ENCODE peak calls at places on chromosomes 6 and 20, in four cellular contexts. C is WTC11, N is K562, V is HepG2. T is an unnamed sample.
A peak's percentile ranks its signal among the peaks of the same experiment; 100 is the strongest.

GRCh38 chr6:24778878-24779277 is 4.1 kb downstream of the GMNN start:
- DNase-seq in C (no peak), N (no peak), V (no peak), T (no peak)

GRCh38 chr6:45965007-45965406 is 50.7 kb downstream of the CLIC5 start:
- DNase-seq in C (no peak), N (no peak), V (no peak), T (no peak)

GRCh38 chr20:10558635-10559187 is 115.1 kb downstream of the JAG1 start:
- DNase-seq in C (no peak), N (no peak), V (no peak), T (no peak)

GRCh38 chr6:33620584-33621395 is at the start of gene ITPR3:
- DNase-seq in C (no peak), N (peak; percentile 93), V (no peak), T (peak; percentile 66)

GRCh38 chr20:1376453-1377270 is 16.2 kb downstream of the FKBP1A start:
- DNase-seq in C (no peak), N (no peak), V (no peak), T (no peak)

GRCh38 chr6:5657684-5658429 is 348.9 kb downstream of the NRN1 start:
- DNase-seq in C (no peak), N (no peak), V (no peak), T (no peak)

GRCh38 chr20:18767676-18768075 is 45.9 kb upstream of the SCP2D1 start:
- DNase-seq in C (no peak), N (no peak), V (no peak), T (no peak)

GRCh38 chr6:148831531-148831930 is 84.7 kb downstream of the UST start:
- DNase-seq in C (no peak), N (no peak), V (no peak), T (no peak)

GRCh38 chr20:45958593-45958992 is 13.4 kb downstream of the ZNF335 start:
- DNase-seq in C (no peak), N (no peak), V (no peak), T (no peak)

GRCh38 chr6:96420294-96420693 is 101.3 kb upstream of the UFL1 start:
- DNase-seq in C (no peak), N (no peak), V (no peak), T (no peak)

GRCh38 chr6:118768904-118769325 is 117.5 kb upstream of the CEP85L start:
- DNase-seq in C (no peak), N (no peak), V (no peak), T (no peak)

GRCh38 chr6:154488802-154489437 is 21.6 kb downstream of the CNKSR3 start:
- DNase-seq in C (no peak), N (no peak), V (no peak), T (no peak)

GRCh38 chr6:106620931-106621672 is 8.2 kb downstream of the RTN4IP1 start:
- DNase-seq in C (no peak), N (no peak), V (peak; percentile 43), T (no peak)

GRCh38 chr6:21587925-21588811 is 5.4 kb upstream of the SOX4 start:
- DNase-seq in C (peak; percentile 62), N (no peak), V (peak; percentile 10), T (peak; percentile 65)

GRCh38 chr6:144767066-144767465 is 481.9 kb downstream of the UTRN start:
- DNase-seq in C (no peak), N (no peak), V (no peak), T (no peak)

GRCh38 chr20:14361509-14362179 is 24.2 kb upstream of the FLRT3 start:
- DNase-seq in C (no peak), N (no peak), V (no peak), T (no peak)

GRCh38 chr6:49342410-49342809 is 120.6 kb downstream of the MMUT start:
- DNase-seq in C (peak; percentile 86), N (no peak), V (no peak), T (no peak)

GRCh38 chr20:57395111-57395959 is 4.1 kb downstream of the RBM38 start:
- DNase-seq in C (no peak), N (no peak), V (no peak), T (no peak)

GRCh38 chr6:113690255-113690956 is 166.7 kb upstream of the MARCKS start:
- DNase-seq in C (no peak), N (no peak), V (peak; percentile 58), T (peak; percentile 26)

GRCh38 chr20:20491110-20491783 is 123.3 kb downstream of the INSM1 start:
- DNase-seq in C (no peak), N (no peak), V (no peak), T (no peak)

GRCh38 chr20:59603176-59603575 is 1.2 kb upstream of the PHACTR3 start:
- DNase-seq in C (no peak), N (no peak), V (no peak), T (no peak)

GRCh38 chr20:32560989-32561830 is 23.9 kb downstream of the NOL4L start:
- DNase-seq in C (no peak), N (no peak), V (no peak), T (no peak)

GRCh38 chr6:129835691-129836090 is 25.4 kb downstream of the TMEM244 start:
- DNase-seq in C (no peak), N (no peak), V (no peak), T (no peak)

GRCh38 chr6:1043458-1043836 is 268.5 kb upstream of the FOXQ1 start:
- DNase-seq in C (no peak), N (no peak), V (no peak), T (no peak)

GRCh38 chr20:57267158-57267821 is 849 bp upstream of the BMP7 start:
- DNase-seq in C (no peak), N (no peak), V (no peak), T (no peak)

GRCh38 chr6:41040101-41040910 is 1.3 kb upstream of the UNC5CL start:
- DNase-seq in C (no peak), N (peak; percentile 43), V (peak; percentile 98), T (peak; percentile 64)

GRCh38 chr6:158031191-158031444 is 49.5 kb downstream of the SYNJ2 start:
- DNase-seq in C (no peak), N (no peak), V (no peak), T (no peak)

GRCh38 chr20:34604980-34605788 is 46.7 kb downstream of the MAP1LC3A start:
- DNase-seq in C (no peak), N (no peak), V (no peak), T (no peak)

GRCh38 chr20:51930775-51931174 is 128.5 kb upstream of the SALL4 start:
- DNase-seq in C (no peak), N (peak; percentile 4), V (no peak), T (peak; percentile 49)

GRCh38 chr6:98808522-98809210 is 25.7 kb upstream of the POU3F2 start:
- DNase-seq in C (no peak), N (no peak), V (no peak), T (no peak)

GRCh38 chr20:44586289-44586911 is 4.0 kb downstream of the PKIG start:
- DNase-seq in C (no peak), N (no peak), V (no peak), T (no peak)

GRCh38 chr6:154937306-154938244 is 57.5 kb upstream of the TIAM2 start:
- DNase-seq in C (peak; percentile 31), N (no peak), V (no peak), T (no peak)

GRCh38 chr6:43953794-43954310 is 173.4 kb downstream of the MRPL14 start:
- DNase-seq in C (peak; percentile 77), N (peak; percentile 60), V (peak; percentile 57), T (no peak)
- TF ChIP-seq HMGXB4 in C (peak; percentile 54), N (no peak), V (peak; percentile 83), T (no peak)

DNA sequence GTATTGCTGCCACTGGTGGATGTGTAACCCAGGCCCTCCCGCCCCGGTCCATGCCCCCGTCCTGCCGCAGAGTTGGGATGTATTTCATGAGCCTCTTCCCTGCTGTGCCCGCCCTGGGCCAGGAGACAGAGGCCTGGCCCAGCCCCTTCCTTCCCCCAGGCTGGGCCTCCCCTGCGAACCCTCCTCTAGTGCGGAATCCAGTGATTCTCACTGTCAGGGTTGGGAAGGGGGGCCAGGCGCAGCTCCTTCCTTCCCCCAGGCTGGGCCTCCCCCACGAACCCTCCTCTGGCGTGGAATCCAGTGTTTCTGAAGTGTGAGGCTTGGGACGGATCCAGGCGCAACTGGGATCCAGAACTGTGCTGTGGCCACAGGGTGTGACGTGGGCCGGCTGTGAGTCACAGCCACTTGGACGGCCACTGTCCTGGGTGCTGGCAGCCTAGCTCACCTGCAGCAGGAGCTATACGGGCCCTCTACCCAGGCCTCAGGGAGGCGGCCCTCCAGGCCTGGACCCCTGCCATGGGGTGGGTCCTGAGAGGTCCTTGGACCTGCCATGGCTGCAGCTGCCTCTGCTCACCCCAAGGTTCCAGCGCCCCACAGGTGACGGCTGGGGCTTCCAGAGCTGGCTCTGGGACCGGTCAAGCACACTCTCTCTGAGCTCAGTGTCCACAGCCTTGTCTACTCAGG is 28.3 kb downstream of the COL20A1 start:
- DNase-seq in C (no peak), N (no peak), V (no peak), T (no peak)
- TF ChIP-seq HMGXB4 in C (no peak), N (no peak), V (no peak), T (no peak)

DNA sequence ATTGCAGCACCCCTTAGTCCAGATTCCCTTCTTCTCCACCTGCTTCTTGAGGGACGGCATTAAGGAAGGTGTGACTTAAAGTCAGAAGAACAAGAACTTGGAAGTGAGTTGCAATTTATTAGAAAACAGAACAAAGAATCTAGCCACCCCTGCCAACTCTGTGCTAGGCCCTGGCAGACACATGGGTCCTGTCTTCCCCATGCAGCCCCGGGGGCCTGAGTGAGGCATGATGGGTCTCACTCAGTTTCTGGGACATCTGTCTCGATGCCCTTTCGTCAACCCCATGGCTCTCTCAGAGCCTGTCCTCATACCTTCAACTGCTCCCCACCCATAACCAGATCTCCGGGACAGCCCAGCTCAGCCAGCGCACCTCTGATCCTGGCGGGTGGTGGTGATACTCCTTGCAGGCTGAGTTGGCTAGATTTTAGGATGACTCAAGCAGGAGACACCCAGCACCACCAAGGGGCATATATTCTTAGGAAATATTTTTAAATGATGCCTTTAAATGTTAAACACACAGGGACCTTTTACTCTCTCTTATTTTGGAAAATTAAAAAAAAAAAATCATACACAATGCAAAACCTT is 143.2 kb upstream of the RNF24 start:
- DNase-seq in C (no peak), N (no peak), V (no peak), T (no peak)
- TF ChIP-seq HMGXB4 in C (no peak), N (no peak), V (no peak), T (no peak)

DNA sequence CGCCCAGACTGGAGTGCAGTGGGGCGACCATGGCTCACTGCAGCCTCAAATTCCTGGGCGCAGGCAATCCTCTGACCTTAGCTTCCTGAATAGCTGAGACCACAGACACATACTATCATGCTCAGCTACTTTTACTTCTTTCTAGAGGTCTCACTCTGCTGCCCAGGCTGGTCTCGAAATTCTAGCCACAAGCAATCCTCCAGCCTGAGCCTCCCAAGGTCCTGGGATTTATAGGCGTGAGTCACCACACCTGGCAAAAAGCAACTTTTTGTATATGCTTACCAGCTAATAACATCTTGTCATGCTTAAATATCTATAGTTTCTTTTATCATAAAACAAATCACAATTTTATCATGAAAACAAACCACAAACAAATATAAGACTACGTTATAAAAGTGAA is 23.0 kb downstream of the RNASET2 start:
- DNase-seq in C (no peak), N (no peak), V (no peak), T (no peak)
- TF ChIP-seq HMGXB4 in C (no peak), N (no peak), V (no peak), T (no peak)

DNA sequence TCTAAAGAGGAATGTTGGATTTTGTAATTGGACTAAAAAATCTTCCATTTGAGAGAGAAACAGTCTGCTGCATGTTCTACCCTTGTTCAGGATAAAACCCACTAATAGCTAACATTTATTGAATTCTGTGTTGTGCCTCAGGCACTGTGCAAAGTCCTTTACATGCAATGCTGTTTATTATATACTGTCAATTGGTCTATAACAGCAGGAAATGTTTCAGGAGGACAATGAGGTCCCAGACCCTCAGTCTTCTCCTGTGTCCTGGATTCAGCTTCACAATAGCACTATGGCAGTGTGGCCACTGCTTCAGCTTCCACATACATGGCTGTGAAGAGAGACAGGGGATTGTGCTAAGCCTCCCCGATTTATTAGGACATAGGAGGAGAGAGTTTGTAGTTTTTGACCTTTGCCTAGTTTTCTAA is 11.0 kb downstream of the PTPN1 start:
- DNase-seq in C (no peak), N (no peak), V (no peak), T (no peak)
- TF ChIP-seq HMGXB4 in C (no peak), N (no peak), V (no peak), T (no peak)